ENCODE peak calls at places on chromosome 19, in ten cellular contexts. B is astrocyte; D is AG10803; C is mesothelial cell of epicardium; I is activated CD4-positive, alpha-beta T cell treated with anti-CD3 and anti-CD28 coated beads, Interleukin-2, amount 10 ng/mL, durations not matched to agents 7 days and 5 days; X is hippocampal formation; V is Calu3; J is AG08396; H is neuronal stem cell; U is fibroblast of the aortic adventitia. W is an unnamed sample.

GRCh38 chr19:10292206-10292788 is 2.5 kb downstream of the ICAM5 start:
- DNase-seq in B (no peak), D (peak; percentile 70), C (peak; percentile 86), I (peak; percentile 51), X (no peak), V (peak; percentile 89), J (peak; percentile 89), H (peak; percentile 77), U (peak; percentile 25), W (peak; percentile 74)

GRCh38 chr19:41541990-41542584 is 33.9 kb upstream of the CEACAM21 start:
- DNase-seq in B (no peak), D (peak; percentile 5), C (no peak), I (peak; percentile 82), X (no peak), V (peak; percentile 74), J (no peak), H (peak; percentile 63), U (peak; percentile 32), W (peak; percentile 50)

GRCh38 chr19:28737021-28737525 is 475.9 kb downstream of the UQCRFS1 start:
- DNase-seq in B (peak; percentile 7), D (peak; percentile 59), C (no peak), I (peak; percentile 46), X (peak; percentile 67), V (peak; percentile 7), J (peak; percentile 63), H (no peak), U (peak; percentile 79), W (peak; percentile 62)

GRCh38 chr19:50909240-50910070 is 1.7 kb downstream of the KLK4 start:
- DNase-seq in B (no peak), D (no peak), C (peak; percentile 62), I (peak; percentile 21), X (no peak), V (peak; percentile 80), J (peak; percentile 52), H (peak; percentile 94), U (no peak), W (peak; percentile 85)

GRCh38 chr19:7877249-7877836 is 3.2 kb upstream of the PRR36 start:
- DNase-seq in B (no peak), D (no peak), C (no peak), I (no peak), X (no peak), V (no peak), J (no peak), H (no peak), U (no peak), W (peak; percentile 65)

GRCh38 chr19:50322234-50322633 is 6.9 kb downstream of the KCNC3 start:
- DNase-seq in B (no peak), D (no peak), C (no peak), I (no peak), X (no peak), V (no peak), J (no peak), H (no peak), U (no peak), W (no peak)

GRCh38 chr19:35596366-35596999 is 10.5 kb downstream of the PMIS2 start:
- DNase-seq in B (no peak), D (no peak), C (no peak), I (peak; percentile 22), X (no peak), V (no peak), J (peak; percentile 27), H (no peak), U (peak; percentile 5), W (peak; percentile 84)

GRCh38 chr19:35673121-35673804 is 6.9 kb downstream of the UPK1A start:
- DNase-seq in B (peak; percentile 33), D (peak; percentile 47), C (peak; percentile 49), I (peak; percentile 51), X (no peak), V (peak; percentile 74), J (peak; percentile 86), H (no peak), U (peak; percentile 48), W (peak; percentile 66)

GRCh38 chr19:49975051-49975450 is 14.1 kb upstream of the SIGLEC11 start:
- DNase-seq in B (no peak), D (no peak), C (no peak), I (no peak), X (no peak), V (no peak), J (no peak), H (no peak), U (no peak), W (no peak)

GRCh38 chr19:38952395-38953165 is 21.8 kb downstream of the MRPS12 start:
- DNase-seq in B (no peak), D (no peak), C (no peak), I (peak; percentile 72), X (no peak), V (peak; percentile 77), J (no peak), H (no peak), U (no peak), W (peak; percentile 36)

GRCh38 chr19:57053401-57053800 is 66.4 kb upstream of the USP29 start:
- DNase-seq in B (no peak), D (no peak), C (no peak), I (no peak), X (peak; percentile 30), V (no peak), J (no peak), H (no peak), U (no peak), W (no peak)

GRCh38 chr19:41328157-41328817 is 18.3 kb downstream of the CCDC97 start:
- DNase-seq in B (no peak), D (no peak), C (no peak), I (peak; percentile 58), X (no peak), V (no peak), J (peak; percentile 56), H (no peak), U (no peak), W (no peak)

GRCh38 chr19:29367701-29368306 is 154.9 kb upstream of the UQCRFS1 start:
- DNase-seq in B (no peak), D (no peak), C (no peak), I (no peak), X (no peak), V (no peak), J (no peak), H (no peak), U (no peak), W (no peak)

GRCh38 chr19:6750062-6750461 is 10.6 kb downstream of the TRIP10 start:
- DNase-seq in B (no peak), D (no peak), C (no peak), I (no peak), X (no peak), V (no peak), J (no peak), H (no peak), U (peak; percentile 20), W (no peak)

GRCh38 chr19:46265217-46265828 is 31.5 kb upstream of the HIF3A start:
- DNase-seq in B (peak; percentile 56), D (peak; percentile 80), C (peak; percentile 81), I (peak; percentile 81), X (peak; percentile 67), V (peak; percentile 88), J (peak; percentile 73), H (peak; percentile 81), U (peak; percentile 87), W (peak; percentile 87)

GRCh38 chr19:10817291-10818038 is 18.5 kb downstream of the TMED1 start:
- DNase-seq in B (peak; percentile 84), D (peak; percentile 99), C (peak; percentile 45), I (no peak), X (no peak), V (no peak), J (peak; percentile 94), H (no peak), U (peak; percentile 96), W (no peak)

GRCh38 chr19:43798546-43799409 is 3.5 kb downstream of the LYPD5 start:
- DNase-seq in B (no peak), D (no peak), C (peak; percentile 65), I (peak; percentile 41), X (no peak), V (peak; percentile 88), J (peak; percentile 22), H (no peak), U (no peak), W (peak; percentile 84)

GRCh38 chr19:30480097-30480496 is 107.9 kb downstream of the ZNF536 start:
- DNase-seq in B (no peak), D (no peak), C (no peak), I (no peak), X (no peak), V (no peak), J (no peak), H (no peak), U (no peak), W (no peak)

GRCh38 chr19:28864577-28865042 is 348.3 kb downstream of the UQCRFS1 start:
- DNase-seq in B (no peak), D (no peak), C (no peak), I (no peak), X (no peak), V (no peak), J (no peak), H (no peak), U (peak; percentile 90), W (no peak)

GRCh38 chr19:40650749-40651305 is 39.6 kb downstream of the NUMBL start:
- DNase-seq in B (peak; percentile 85), D (peak; percentile 98), C (no peak), I (no peak), X (no peak), V (no peak), J (peak; percentile 70), H (no peak), U (peak; percentile 98), W (no peak)

GRCh38 chr19:48638831-48639381 is 1.7 kb upstream of the DBP start:
- DNase-seq in B (no peak), D (no peak), C (no peak), I (no peak), X (no peak), V (no peak), J (peak; percentile 5), H (no peak), U (no peak), W (no peak)

GRCh38 chr19:51410950-51411748 is 6.3 kb downstream of the SIGLEC10 start:
- DNase-seq in B (no peak), D (no peak), C (no peak), I (no peak), X (no peak), V (no peak), J (no peak), H (no peak), U (no peak), W (no peak)

GRCh38 chr19:39078436-39079200 is 5.5 kb upstream of the ACP7 start:
- DNase-seq in B (peak; percentile 99), D (peak; percentile 98), C (no peak), I (no peak), X (peak; percentile 87), V (peak; percentile 76), J (peak; percentile 82), H (no peak), U (peak; percentile 99), W (peak; percentile 95)

GRCh38 chr19:14343286-14343685 is 38.0 kb upstream of the ADGRE5 start:
- DNase-seq in B (no peak), D (no peak), C (no peak), I (no peak), X (no peak), V (no peak), J (no peak), H (no peak), U (no peak), W (no peak)

GRCh38 chr19:1533510-1534150 is 9.8 kb downstream of the PLK5 start:
- DNase-seq in B (no peak), D (no peak), C (no peak), I (no peak), X (no peak), V (no peak), J (no peak), H (no peak), U (no peak), W (no peak)

GRCh38 chr19:32373614-32374295 is 28.3 kb downstream of the ZNF507 start:
- DNase-seq in B (peak; percentile 100), D (peak; percentile 96), C (no peak), I (no peak), X (peak; percentile 44), V (peak; percentile 85), J (peak; percentile 73), H (no peak), U (peak; percentile 99), W (peak; percentile 98)

GRCh38 chr19:6076675-6077463 is 33.4 kb downstream of the RFX2 start:
- DNase-seq in B (peak; percentile 92), D (peak; percentile 99), C (no peak), I (no peak), X (no peak), V (no peak), J (peak; percentile 75), H (no peak), U (peak; percentile 97), W (peak; percentile 33)

GRCh38 chr19:49605605-49606004 is 14.6 kb downstream of the PRR12 start:
- DNase-seq in B (no peak), D (no peak), C (no peak), I (no peak), X (no peak), V (no peak), J (no peak), H (no peak), U (no peak), W (no peak)